ENCODE peak calls at places on chromosomes 13 and 19, in ten cellular contexts. One of them, this sample, is unnamed. For H3K9me3, the result is how much of the 10 kb centered on the place peaks cover.

GRCh38 chr13:111486331-111486730 is 165.9 kb downstream of the TEX29 start:
- DNase-seq in HepG2: no peak
- DNase-seq in hepatocyte: no peak
- DNase-seq in GM23248: no peak
- DNase-seq in neural progenitor cell: no peak
- DNase-seq in GM12878: no peak
- DNase-seq in OCI-LY7: no peak
- DNase-seq in Karpas-422: no peak
- DNase-seq in neuronal stem cell: no peak
- DNase-seq in fibroblast of lung: no peak
- DNase-seq in this sample: no peak

GRCh38 chr19:4878491-4878968 is 11.1 kb upstream of the PLIN3 start:
- DNase-seq in HepG2: no peak
- DNase-seq in hepatocyte: no peak
- DNase-seq in GM23248: no peak
- DNase-seq in neural progenitor cell: peak
- DNase-seq in GM12878: no peak
- DNase-seq in OCI-LY7: peak
- DNase-seq in Karpas-422: no peak
- DNase-seq in neuronal stem cell: no peak
- DNase-seq in fibroblast of lung: no peak
- DNase-seq in this sample: no peak

GRCh38 chr19:3608750-3609322 is 2.2 kb upstream of the TBXA2R start:
- DNase-seq in HepG2: no peak
- DNase-seq in hepatocyte: no peak
- DNase-seq in GM23248: no peak
- DNase-seq in neural progenitor cell: no peak
- DNase-seq in GM12878: no peak
- DNase-seq in OCI-LY7: no peak
- DNase-seq in Karpas-422: no peak
- DNase-seq in neuronal stem cell: no peak
- DNase-seq in fibroblast of lung: no peak
- DNase-seq in this sample: no peak

GRCh38 chr13:23763328-23763727 is 125.9 kb downstream of the MIPEP start:
- DNase-seq in HepG2: no peak
- DNase-seq in hepatocyte: no peak
- DNase-seq in GM23248: no peak
- DNase-seq in neural progenitor cell: no peak
- DNase-seq in GM12878: no peak
- DNase-seq in OCI-LY7: no peak
- DNase-seq in Karpas-422: no peak
- DNase-seq in neuronal stem cell: no peak
- DNase-seq in fibroblast of lung: no peak
- DNase-seq in this sample: no peak

GRCh38 chr19:20964798-20965197 is 41.7 kb downstream of the ZNF85 start:
- DNase-seq in HepG2: peak
- DNase-seq in hepatocyte: no peak
- DNase-seq in GM23248: peak
- DNase-seq in neural progenitor cell: no peak
- DNase-seq in GM12878: no peak
- DNase-seq in OCI-LY7: peak
- DNase-seq in Karpas-422: no peak
- DNase-seq in neuronal stem cell: no peak
- DNase-seq in fibroblast of lung: no peak
- DNase-seq in this sample: no peak

GRCh38 chr13:32624441-32624840 is 38.2 kb downstream of the PDS5B start:
- DNase-seq in HepG2: no peak
- DNase-seq in hepatocyte: no peak
- DNase-seq in GM23248: peak
- DNase-seq in neural progenitor cell: no peak
- DNase-seq in GM12878: no peak
- DNase-seq in OCI-LY7: no peak
- DNase-seq in Karpas-422: no peak
- DNase-seq in neuronal stem cell: no peak
- DNase-seq in fibroblast of lung: peak
- DNase-seq in this sample: no peak

GRCh38 chr19:3458229-3458555 is 22.1 kb downstream of the SMIM24 start:
- DNase-seq in HepG2: no peak
- DNase-seq in hepatocyte: peak
- DNase-seq in GM23248: peak
- DNase-seq in neural progenitor cell: peak
- DNase-seq in GM12878: no peak
- DNase-seq in OCI-LY7: no peak
- DNase-seq in Karpas-422: no peak
- DNase-seq in neuronal stem cell: no peak
- DNase-seq in fibroblast of lung: peak
- DNase-seq in this sample: no peak

GRCh38 chr13:26914624-26915023 is 154.0 kb upstream of the GPR12 start:
- DNase-seq in HepG2: no peak
- DNase-seq in hepatocyte: no peak
- DNase-seq in GM23248: no peak
- DNase-seq in neural progenitor cell: no peak
- DNase-seq in GM12878: peak
- DNase-seq in OCI-LY7: no peak
- DNase-seq in Karpas-422: no peak
- DNase-seq in neuronal stem cell: no peak
- DNase-seq in fibroblast of lung: peak
- DNase-seq in this sample: peak

GRCh38 chr13:43572601-43573360 is 214.0 kb downstream of the ENOX1 start:
- DNase-seq in HepG2: no peak
- DNase-seq in hepatocyte: no peak
- DNase-seq in GM23248: peak
- DNase-seq in neural progenitor cell: peak
- DNase-seq in GM12878: no peak
- DNase-seq in OCI-LY7: no peak
- DNase-seq in Karpas-422: no peak
- DNase-seq in neuronal stem cell: no peak
- DNase-seq in fibroblast of lung: peak
- DNase-seq in this sample: peak

GRCh38 chr19:41711376-41712261 is 3.2 kb downstream of the CEACAM5 start:
- DNase-seq in HepG2: no peak
- DNase-seq in hepatocyte: no peak
- DNase-seq in GM23248: no peak
- DNase-seq in neural progenitor cell: no peak
- DNase-seq in GM12878: no peak
- DNase-seq in OCI-LY7: no peak
- DNase-seq in Karpas-422: no peak
- DNase-seq in neuronal stem cell: no peak
- DNase-seq in fibroblast of lung: no peak
- DNase-seq in this sample: no peak

GRCh38 chr19:19170053-19170945 is at the start of gene MEF2B:
- DNase-seq in HepG2: peak
- DNase-seq in hepatocyte: peak
- DNase-seq in GM23248: peak
- DNase-seq in neural progenitor cell: peak
- DNase-seq in GM12878: no peak
- DNase-seq in OCI-LY7: peak
- DNase-seq in Karpas-422: peak
- DNase-seq in neuronal stem cell: peak
- DNase-seq in fibroblast of lung: peak
- DNase-seq in this sample: no peak

GRCh38 chr19:10289836-10290438 is at the start of gene ICAM5:
- DNase-seq in HepG2: no peak
- DNase-seq in hepatocyte: no peak
- DNase-seq in GM23248: peak
- DNase-seq in neural progenitor cell: no peak
- DNase-seq in GM12878: no peak
- DNase-seq in OCI-LY7: peak
- DNase-seq in Karpas-422: peak
- DNase-seq in neuronal stem cell: no peak
- DNase-seq in fibroblast of lung: no peak
- DNase-seq in this sample: no peak

GRCh38 chr13:91406619-91407018 is 8.2 kb downstream of the GPC5 start:
- DNase-seq in HepG2: peak
- DNase-seq in hepatocyte: peak
- DNase-seq in GM23248: peak
- DNase-seq in neural progenitor cell: peak
- DNase-seq in GM12878: no peak
- DNase-seq in OCI-LY7: peak
- DNase-seq in Karpas-422: peak
- DNase-seq in neuronal stem cell: peak
- DNase-seq in fibroblast of lung: peak
- DNase-seq in this sample: no peak

DNA sequence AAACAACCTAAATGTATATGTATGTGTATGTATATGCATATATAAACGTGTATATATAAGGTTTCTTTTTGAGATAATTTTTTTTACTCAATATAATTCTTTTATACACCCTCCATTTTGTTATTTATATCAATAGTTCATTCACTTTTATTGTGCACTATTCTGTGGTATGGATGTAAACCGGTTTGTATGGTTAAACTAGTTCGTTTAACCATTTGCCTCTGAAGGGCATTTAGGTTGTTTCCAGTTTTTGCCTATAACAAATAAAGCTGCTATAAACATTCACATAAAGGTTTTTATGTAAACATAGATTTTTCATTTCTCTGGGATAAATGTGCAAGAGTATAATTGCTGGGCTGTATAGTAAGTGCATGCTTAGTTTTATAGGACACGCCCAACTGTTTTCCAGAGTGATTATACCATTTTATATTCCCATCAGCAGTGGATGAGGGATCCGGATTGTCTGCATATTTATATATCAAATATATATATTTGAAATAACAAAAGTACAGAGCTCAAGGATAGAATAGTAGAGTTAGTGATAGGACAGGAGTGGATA is 380.3 kb downstream of the TSHZ3 start:
- DNase-seq in HepG2: no peak
- DNase-seq in hepatocyte: no peak
- DNase-seq in GM23248: no peak
- DNase-seq in neural progenitor cell: no peak
- DNase-seq in GM12878: no peak
- DNase-seq in OCI-LY7: no peak
- DNase-seq in Karpas-422: no peak
- DNase-seq in neuronal stem cell: no peak
- DNase-seq in fibroblast of lung: no peak
- DNase-seq in this sample: no peak
- H3K9me3 ChIP-seq in HepG2: half or more
- H3K9me3 ChIP-seq in hepatocyte: under half
- H3K9me3 ChIP-seq in GM23248: under half
- H3K9me3 ChIP-seq in neural progenitor cell: under half
- H3K9me3 ChIP-seq in GM12878: under half
- H3K9me3 ChIP-seq in OCI-LY7: under half
- H3K9me3 ChIP-seq in Karpas-422: under half
- H3K9me3 ChIP-seq in neuronal stem cell: under half
- H3K9me3 ChIP-seq in fibroblast of lung: under half
- H3K9me3 ChIP-seq in this sample: under half

GRCh38 chr13:67278230-67278629 is 48.1 kb upstream of the PCDH9 start:
- DNase-seq in HepG2: no peak
- DNase-seq in hepatocyte: no peak
- DNase-seq in GM23248: peak
- DNase-seq in neural progenitor cell: no peak
- DNase-seq in GM12878: no peak
- DNase-seq in OCI-LY7: no peak
- DNase-seq in Karpas-422: no peak
- DNase-seq in neuronal stem cell: no peak
- DNase-seq in fibroblast of lung: peak
- DNase-seq in this sample: no peak
- H2AFZ ChIP-seq in HepG2: no peak
- H2AFZ ChIP-seq in hepatocyte: no peak
- H2AFZ ChIP-seq in GM23248: no peak
- H2AFZ ChIP-seq in neural progenitor cell: no peak
- H2AFZ ChIP-seq in GM12878: no peak
- H2AFZ ChIP-seq in OCI-LY7: no peak
- H2AFZ ChIP-seq in Karpas-422: no peak
- H2AFZ ChIP-seq in neuronal stem cell: no peak
- H2AFZ ChIP-seq in fibroblast of lung: no peak
- H2AFZ ChIP-seq in this sample: no peak

GRCh38 chr13:34721631-34722144 is 220.4 kb upstream of the NBEA start:
- DNase-seq in HepG2: no peak
- DNase-seq in hepatocyte: no peak
- DNase-seq in GM23248: no peak
- DNase-seq in neural progenitor cell: no peak
- DNase-seq in GM12878: no peak
- DNase-seq in OCI-LY7: no peak
- DNase-seq in Karpas-422: no peak
- DNase-seq in neuronal stem cell: no peak
- DNase-seq in fibroblast of lung: no peak
- DNase-seq in this sample: no peak

GRCh38 chr13:34722931-34723330 is 219.1 kb upstream of the NBEA start:
- DNase-seq in HepG2: no peak
- DNase-seq in hepatocyte: no peak
- DNase-seq in GM23248: no peak
- DNase-seq in neural progenitor cell: no peak
- DNase-seq in GM12878: no peak
- DNase-seq in OCI-LY7: no peak
- DNase-seq in Karpas-422: no peak
- DNase-seq in neuronal stem cell: no peak
- DNase-seq in fibroblast of lung: no peak
- DNase-seq in this sample: no peak

GRCh38 chr13:34719060-34719875 is 222.8 kb upstream of the NBEA start:
- DNase-seq in HepG2: no peak
- DNase-seq in hepatocyte: no peak
- DNase-seq in GM23248: no peak
- DNase-seq in neural progenitor cell: peak
- DNase-seq in GM12878: no peak
- DNase-seq in OCI-LY7: no peak
- DNase-seq in Karpas-422: no peak
- DNase-seq in neuronal stem cell: peak
- DNase-seq in fibroblast of lung: peak
- DNase-seq in this sample: no peak

GRCh38 chr13:34720618-34721017 is 221.5 kb upstream of the NBEA start:
- DNase-seq in HepG2: no peak
- DNase-seq in hepatocyte: no peak
- DNase-seq in GM23248: no peak
- DNase-seq in neural progenitor cell: no peak
- DNase-seq in GM12878: no peak
- DNase-seq in OCI-LY7: no peak
- DNase-seq in Karpas-422: no peak
- DNase-seq in neuronal stem cell: no peak
- DNase-seq in fibroblast of lung: peak
- DNase-seq in this sample: no peak
- H3K9me3 ChIP-seq in HepG2: under half
- H3K9me3 ChIP-seq in hepatocyte: under half
- H3K9me3 ChIP-seq in GM23248: under half
- H3K9me3 ChIP-seq in neural progenitor cell: under half
- H3K9me3 ChIP-seq in GM12878: under half
- H3K9me3 ChIP-seq in OCI-LY7: under half
- H3K9me3 ChIP-seq in Karpas-422: under half
- H3K9me3 ChIP-seq in neuronal stem cell: under half
- H3K9me3 ChIP-seq in fibroblast of lung: under half
- H3K9me3 ChIP-seq in this sample: under half

DNA sequence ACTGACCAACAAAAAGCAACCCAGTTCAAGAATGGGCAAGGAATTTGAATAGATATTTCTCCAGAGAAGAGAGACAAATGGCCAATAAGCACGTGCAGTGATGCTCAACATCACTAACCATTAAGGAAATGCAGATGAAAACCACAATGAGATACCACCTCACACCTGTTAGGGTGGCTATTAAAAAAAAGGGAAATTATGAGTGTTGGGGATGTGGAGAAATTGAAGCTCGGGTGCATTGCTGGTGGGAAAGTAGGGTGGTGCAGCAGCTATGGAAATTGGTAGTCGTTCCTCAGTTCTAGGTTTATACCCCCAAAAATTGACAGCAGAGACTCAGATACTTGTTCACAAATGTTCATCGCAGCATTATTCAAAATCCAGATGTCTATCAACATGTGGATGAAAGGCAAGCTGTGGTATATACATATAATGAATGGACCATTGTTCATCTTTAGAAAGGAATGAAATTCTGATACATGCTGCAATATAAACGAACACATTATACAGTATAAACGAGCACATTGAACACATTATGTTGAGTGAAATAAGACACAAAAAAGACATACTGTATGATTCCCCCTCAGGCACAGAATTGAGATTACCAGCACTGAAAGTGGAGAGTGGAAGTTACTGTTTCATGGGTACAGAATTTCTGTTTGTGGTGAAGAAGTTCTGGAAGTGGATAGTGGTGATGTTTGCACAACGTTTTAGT is 927 bp downstream of the CHAMP1 start:
- DNase-seq in HepG2: no peak
- DNase-seq in hepatocyte: no peak
- DNase-seq in GM23248: no peak
- DNase-seq in neural progenitor cell: no peak
- DNase-seq in GM12878: no peak
- DNase-seq in OCI-LY7: peak
- DNase-seq in Karpas-422: peak
- DNase-seq in neuronal stem cell: no peak
- DNase-seq in fibroblast of lung: peak
- DNase-seq in this sample: no peak
- H2AFZ ChIP-seq in HepG2: no peak
- H2AFZ ChIP-seq in hepatocyte: peak
- H2AFZ ChIP-seq in GM23248: peak
- H2AFZ ChIP-seq in neural progenitor cell: no peak
- H2AFZ ChIP-seq in GM12878: no peak
- H2AFZ ChIP-seq in OCI-LY7: no peak
- H2AFZ ChIP-seq in Karpas-422: no peak
- H2AFZ ChIP-seq in neuronal stem cell: peak
- H2AFZ ChIP-seq in fibroblast of lung: no peak
- H2AFZ ChIP-seq in this sample: peak

This sample was measured in keratinocyte.